ENCODE peak calls at places on chromosomes 1 and 21, in six cellular contexts. M is activated T-helper 1 cell treated with anti-CD3 and anti-CD28 coated beads, Interleukin-12 subunit alpha, Interleukin-12 subunit beta, Interleukin-2, Interleukin-4 antibody, amounts not matched to agents 30 ng/mL and 10 ng/mL and 1 ng/mL, durations not matched to agents 14 hours and 24 hours and 36 hours; P is activated CD4-positive, alpha-beta T cell treated with anti-CD3 and anti-CD28 coated beads, Interleukin-2, amount 10 ng/mL, durations not matched to agents 7 days and 5 days; G is stimulated activated CD4-positive, alpha-beta T cell treated with anti-CD3 and anti-CD28 coated beads, Interleukin-12 subunit alpha, Interleukin-12 subunit beta, amount 100 ng/mL, for 24 hours; H is stromal cell of bone marrow; F is iPS DF 6.9. C is an unnamed sample.

GRCh38 chr1:33709780-33710713 is 153.8 kb upstream of the HMGB4 start:
- DNase-seq in F (no peak), P (no peak), G (no peak), H (no peak), M (no peak), C (no peak)

GRCh38 chr1:108628666-108629065 is 32.2 kb downstream of the HENMT1 start:
- DNase-seq in H (no peak), M (no peak), G (no peak), F (no peak), P (no peak), C (no peak)

GRCh38 chr1:233328661-233329498 is 1.4 kb downstream of the MAP3K21 start:
- DNase-seq in F (no peak), H (no peak), P (no peak), M (no peak), G (no peak), C (no peak)

GRCh38 chr1:58783090-58783992 is 506 bp downstream of the JUN start:
- DNase-seq in F (no peak), M (no peak), G (peak), H (peak), P (peak), C (peak)

GRCh38 chr1:48977273-48977672 is 200.6 kb upstream of the BEND5 start:
- DNase-seq in F (no peak), M (no peak), P (no peak), G (no peak), H (no peak), C (no peak)

GRCh38 chr1:2596530-2597333 is 10.2 kb downstream of the PRXL2B start:
- DNase-seq in F (no peak), M (no peak), P (no peak), G (no peak), H (no peak), C (no peak)

GRCh38 chr1:40341509-40342380 is 24.7 kb upstream of the COL9A2 start:
- DNase-seq in P (no peak), H (no peak), G (no peak), F (no peak), M (no peak), C (peak)

GRCh38 chr1:233114159-233114558 is 163.7 kb downstream of the NTPCR start:
- DNase-seq in M (no peak), P (no peak), G (no peak), F (no peak), H (peak), C (no peak)

GRCh38 chr1:112626193-112626592 is 6.6 kb downstream of the CAPZA1 start:
- DNase-seq in F (no peak), G (no peak), P (no peak), M (no peak), H (no peak), C (no peak)

GRCh38 chr1:228373004-228373680 is 33.5 kb downstream of the TRIM11 start:
- DNase-seq in H (no peak), G (no peak), M (no peak), P (no peak), F (no peak), C (no peak)

GRCh38 chr1:167789501-167789900 is 67.7 kb downstream of the MPZL1 start:
- DNase-seq in P (no peak), M (no peak), H (no peak), F (no peak), G (no peak), C (no peak)

GRCh38 chr21:42199488-42200463 is 19.2 kb upstream of the ABCG1 start:
- DNase-seq in M (no peak), P (peak), G (no peak), F (no peak), H (peak), C (no peak)

GRCh38 chr1:115302390-115302961 is 35.6 kb downstream of the NGF start:
- DNase-seq in H (peak), P (no peak), F (no peak), M (no peak), G (no peak), C (no peak)

GRCh38 chr21:35352066-35352770 is 303.1 kb upstream of the RUNX1 start:
- DNase-seq in F (no peak), H (peak), G (no peak), P (no peak), M (no peak), C (no peak)

GRCh38 chr1:240242601-240243144 is 151.0 kb downstream of the FMN2 start:
- DNase-seq in F (no peak), H (peak), M (no peak), P (no peak), G (no peak), C (no peak)

GRCh38 chr1:193754732-193755427 is 568.5 kb upstream of the B3GALT2 start:
- DNase-seq in G (no peak), M (no peak), F (peak), P (no peak), H (no peak), C (no peak)

GRCh38 chr1:98398649-98399048 is 262.9 kb upstream of the SNX7 start:
- DNase-seq in G (no peak), H (no peak), M (no peak), P (no peak), F (no peak), C (no peak)

GRCh38 chr1:7334475-7335035 is 436.5 kb upstream of the VAMP3 start:
- DNase-seq in P (no peak), G (no peak), M (no peak), F (no peak), H (no peak), C (no peak)

GRCh38 chr1:84253041-84253440 is 48.5 kb upstream of the SAMD13 start:
- DNase-seq in P (no peak), M (no peak), H (no peak), F (no peak), G (no peak), C (no peak)

GRCh38 chr1:204465469-204466415 is 28.9 kb downstream of the PIK3C2B start:
- DNase-seq in G (no peak), P (no peak), H (no peak), F (no peak), M (no peak), C (no peak)

GRCh38 chr1:117645343-117645742 is 39.5 kb downstream of the TENT5C start:
- DNase-seq in H (no peak), P (no peak), M (no peak), F (no peak), G (no peak), C (no peak)

GRCh38 chr1:223853275-223853674 is 7.5 kb upstream of the TP53BP2 start:
- DNase-seq in F (no peak), G (no peak), H (no peak), M (no peak), P (no peak), C (no peak)

GRCh38 chr1:162275622-162276175 is 101.0 kb downstream of the SPATA46 start:
- DNase-seq in G (no peak), M (no peak), H (no peak), P (no peak), F (no peak), C (no peak)

GRCh38 chr21:14923468-14923867 is 141.3 kb downstream of the NRIP1 start:
- DNase-seq in M (no peak), P (no peak), G (no peak), F (no peak), H (no peak), C (no peak)

GRCh38 chr1:101135526-101135925 is 101.3 kb upstream of the S1PR1 start:
- DNase-seq in M (no peak), P (no peak), F (no peak), G (no peak), H (no peak), C (no peak)

GRCh38 chr1:91856996-91857395 is 29.0 kb downstream of the TGFBR3 start:
- DNase-seq in F (no peak), H (no peak), G (no peak), M (no peak), P (no peak), C (no peak)

GRCh38 chr21:31347435-31348032 is 3.5 kb upstream of the TIAM1 start:
- DNase-seq in M (no peak), G (no peak), P (no peak), F (no peak), H (no peak), C (no peak)

GRCh38 chr21:41142051-41142795 is 25.7 kb upstream of the BACE2 start:
- DNase-seq in H (peak), F (no peak), M (no peak), G (no peak), P (no peak), C (no peak)

GRCh38 chr1:114108741-114109255 is 44.9 kb downstream of the SYT6 start:
- DNase-seq in P (no peak), G (no peak), F (no peak), H (no peak), M (no peak), C (no peak)

GRCh38 chr1:94272388-94272787 is 35.0 kb upstream of the ARHGAP29 start:
- DNase-seq in G (no peak), H (no peak), M (no peak), F (no peak), P (no peak), C (no peak)

GRCh38 chr1:207002731-207003146 is 29.8 kb downstream of the C1orf116 start:
- DNase-seq in H (no peak), F (no peak), M (no peak), P (no peak), G (no peak), C (no peak)

GRCh38 chr1:110280126-110280525 is 59.1 kb upstream of the RBM15 start:
- DNase-seq in H (no peak), M (no peak), P (no peak), F (no peak), G (no peak), C (no peak)

GRCh38 chr1:97770376-97770775 is 150.5 kb downstream of the DPYD start:
- DNase-seq in F (no peak), M (no peak), P (no peak), H (no peak), G (no peak), C (no peak)

GRCh38 chr1:21654209-21654608 is 14.9 kb downstream of the RAP1GAP start:
- DNase-seq in G (no peak), P (no peak), M (no peak), H (no peak), F (no peak), C (no peak)